ENCODE peak calls at places on chromosomes 4 and X, in five cellular contexts. G, R, B, K and M are unnamed samples.

GRCh38 chrX:139596068-139596467 is 65.5 kb downstream of the F9 start:
- DNase-seq in G (no peak), R (no peak), B (no peak), K (no peak), M (no peak)

GRCh38 chr4:183438458-183439113 is 5.8 kb upstream of the CDKN2AIP start:
- DNase-seq in G (no peak), R (no peak), B (no peak), K (peak), M (peak)

GRCh38 chr4:24262616-24263015 is 321.7 kb downstream of the DHX15 start:
- DNase-seq in G (no peak), R (no peak), B (no peak), K (no peak), M (peak)

GRCh38 chr4:2303686-2304320 is 41.9 kb upstream of the MXD4 start:
- DNase-seq in G (no peak), R (no peak), B (no peak), K (no peak), M (no peak)

GRCh38 chr4:3250956-3251690 is 2.2 kb downstream of the MSANTD1 start:
- DNase-seq in G (peak), R (peak), B (no peak), K (no peak), M (peak)

GRCh38 chrX:54928876-54929275 is 8.3 kb downstream of the TRO start:
- DNase-seq in G (no peak), R (no peak), B (no peak), K (no peak), M (no peak)

GRCh38 chrX:46327229-46328081 is 217.8 kb downstream of the ZNF674 start:
- DNase-seq in G (peak), R (no peak), B (no peak), K (peak), M (peak)

GRCh38 chr4:38728651-38729141 is 54.1 kb downstream of the TLR10 start:
- DNase-seq in G (no peak), R (no peak), B (no peak), K (peak), M (peak)

GRCh38 chrX:14291626-14292025 is 237.7 kb upstream of the GLRA2 start:
- DNase-seq in G (no peak), R (no peak), B (no peak), K (no peak), M (no peak)

GRCh38 chrX:109875831-109876230 is 127.1 kb upstream of the TMEM164 start:
- DNase-seq in G (no peak), R (no peak), B (no peak), K (no peak), M (no peak)

GRCh38 chrX:40152173-40152705 is 54.5 kb upstream of the BCOR start:
- DNase-seq in G (no peak), R (no peak), B (peak), K (no peak), M (no peak)